ENCODE peak calls at places on chromosome 11, in seven cellular contexts. One of them, this sample, is unnamed.

GRCh38 chr11:64619811-64620285 is 28.8 kb downstream of the SLC22A12 start:
- DNase-seq in caudate nucleus: no peak
- DNase-seq in GM04504: no peak
- DNase-seq in stimulated activated CD4-positive, alpha-beta T cell treated with anti-CD3 and anti-CD28 coated beads, Interleukin-1b, Interleukin-23, amount 100 ng/mL, for 4 hours: no peak
- DNase-seq in activated naive CD8-positive, alpha-beta T cell treated with anti-CD3 and anti-CD28 coated beads for 36 hours: no peak
- DNase-seq in CD8-positive, alpha-beta memory T cell: no peak
- DNase-seq in RWPE1: no peak
- DNase-seq in this sample: peak

GRCh38 chr11:838441-839279 is 3.7 kb downstream of the POLR2L start:
- DNase-seq in caudate nucleus: no peak
- DNase-seq in GM04504: no peak
- DNase-seq in stimulated activated CD4-positive, alpha-beta T cell treated with anti-CD3 and anti-CD28 coated beads, Interleukin-1b, Interleukin-23, amount 100 ng/mL, for 4 hours: no peak
- DNase-seq in activated naive CD8-positive, alpha-beta T cell treated with anti-CD3 and anti-CD28 coated beads for 36 hours: no peak
- DNase-seq in CD8-positive, alpha-beta memory T cell: no peak
- DNase-seq in RWPE1: no peak
- DNase-seq in this sample: peak

GRCh38 chr11:34134765-34135164 is 29.3 kb downstream of the NAT10 start:
- DNase-seq in caudate nucleus: no peak
- DNase-seq in GM04504: no peak
- DNase-seq in stimulated activated CD4-positive, alpha-beta T cell treated with anti-CD3 and anti-CD28 coated beads, Interleukin-1b, Interleukin-23, amount 100 ng/mL, for 4 hours: no peak
- DNase-seq in activated naive CD8-positive, alpha-beta T cell treated with anti-CD3 and anti-CD28 coated beads for 36 hours: no peak
- DNase-seq in CD8-positive, alpha-beta memory T cell: no peak
- DNase-seq in RWPE1: no peak
- DNase-seq in this sample: no peak

GRCh38 chr11:69587454-69588081 is 53.4 kb upstream of the CCND1 start:
- DNase-seq in caudate nucleus: no peak
- DNase-seq in GM04504: peak
- DNase-seq in stimulated activated CD4-positive, alpha-beta T cell treated with anti-CD3 and anti-CD28 coated beads, Interleukin-1b, Interleukin-23, amount 100 ng/mL, for 4 hours: no peak
- DNase-seq in activated naive CD8-positive, alpha-beta T cell treated with anti-CD3 and anti-CD28 coated beads for 36 hours: no peak
- DNase-seq in CD8-positive, alpha-beta memory T cell: no peak
- DNase-seq in RWPE1: peak
- DNase-seq in this sample: peak

GRCh38 chr11:109547356-109548027 is 125.5 kb downstream of the C11orf87 start:
- DNase-seq in caudate nucleus: no peak
- DNase-seq in GM04504: peak
- DNase-seq in stimulated activated CD4-positive, alpha-beta T cell treated with anti-CD3 and anti-CD28 coated beads, Interleukin-1b, Interleukin-23, amount 100 ng/mL, for 4 hours: no peak
- DNase-seq in activated naive CD8-positive, alpha-beta T cell treated with anti-CD3 and anti-CD28 coated beads for 36 hours: no peak
- DNase-seq in CD8-positive, alpha-beta memory T cell: no peak
- DNase-seq in RWPE1: peak
- DNase-seq in this sample: peak

GRCh38 chr11:133903056-133903455 is 53.7 kb downstream of the IGSF9B start:
- DNase-seq in caudate nucleus: no peak
- DNase-seq in GM04504: no peak
- DNase-seq in stimulated activated CD4-positive, alpha-beta T cell treated with anti-CD3 and anti-CD28 coated beads, Interleukin-1b, Interleukin-23, amount 100 ng/mL, for 4 hours: no peak
- DNase-seq in activated naive CD8-positive, alpha-beta T cell treated with anti-CD3 and anti-CD28 coated beads for 36 hours: no peak
- DNase-seq in CD8-positive, alpha-beta memory T cell: no peak
- DNase-seq in RWPE1: no peak
- DNase-seq in this sample: no peak

GRCh38 chr11:12723410-12724297 is 49.4 kb downstream of the TEAD1 start:
- DNase-seq in caudate nucleus: no peak
- DNase-seq in GM04504: no peak
- DNase-seq in stimulated activated CD4-positive, alpha-beta T cell treated with anti-CD3 and anti-CD28 coated beads, Interleukin-1b, Interleukin-23, amount 100 ng/mL, for 4 hours: no peak
- DNase-seq in activated naive CD8-positive, alpha-beta T cell treated with anti-CD3 and anti-CD28 coated beads for 36 hours: no peak
- DNase-seq in CD8-positive, alpha-beta memory T cell: no peak
- DNase-seq in RWPE1: peak
- DNase-seq in this sample: peak

GRCh38 chr11:123654566-123655081 is at the start of gene SCN3B:
- DNase-seq in caudate nucleus: peak
- DNase-seq in GM04504: peak
- DNase-seq in stimulated activated CD4-positive, alpha-beta T cell treated with anti-CD3 and anti-CD28 coated beads, Interleukin-1b, Interleukin-23, amount 100 ng/mL, for 4 hours: peak
- DNase-seq in activated naive CD8-positive, alpha-beta T cell treated with anti-CD3 and anti-CD28 coated beads for 36 hours: peak
- DNase-seq in CD8-positive, alpha-beta memory T cell: no peak
- DNase-seq in RWPE1: peak
- DNase-seq in this sample: peak

GRCh38 chr11:64076764-64077163 is 41.0 kb downstream of the FLRT1 start:
- DNase-seq in caudate nucleus: no peak
- DNase-seq in GM04504: no peak
- DNase-seq in stimulated activated CD4-positive, alpha-beta T cell treated with anti-CD3 and anti-CD28 coated beads, Interleukin-1b, Interleukin-23, amount 100 ng/mL, for 4 hours: no peak
- DNase-seq in activated naive CD8-positive, alpha-beta T cell treated with anti-CD3 and anti-CD28 coated beads for 36 hours: no peak
- DNase-seq in CD8-positive, alpha-beta memory T cell: no peak
- DNase-seq in RWPE1: no peak
- DNase-seq in this sample: no peak

GRCh38 chr11:74680703-74681531 is 50.3 kb downstream of the CHRDL2 start:
- DNase-seq in caudate nucleus: no peak
- DNase-seq in GM04504: no peak
- DNase-seq in stimulated activated CD4-positive, alpha-beta T cell treated with anti-CD3 and anti-CD28 coated beads, Interleukin-1b, Interleukin-23, amount 100 ng/mL, for 4 hours: no peak
- DNase-seq in activated naive CD8-positive, alpha-beta T cell treated with anti-CD3 and anti-CD28 coated beads for 36 hours: no peak
- DNase-seq in CD8-positive, alpha-beta memory T cell: no peak
- DNase-seq in RWPE1: no peak
- DNase-seq in this sample: no peak

GRCh38 chr11:35911616-35912165 is 32.2 kb upstream of the LDLRAD3 start:
- DNase-seq in caudate nucleus: no peak
- DNase-seq in GM04504: no peak
- DNase-seq in stimulated activated CD4-positive, alpha-beta T cell treated with anti-CD3 and anti-CD28 coated beads, Interleukin-1b, Interleukin-23, amount 100 ng/mL, for 4 hours: no peak
- DNase-seq in activated naive CD8-positive, alpha-beta T cell treated with anti-CD3 and anti-CD28 coated beads for 36 hours: no peak
- DNase-seq in CD8-positive, alpha-beta memory T cell: no peak
- DNase-seq in RWPE1: no peak
- DNase-seq in this sample: no peak

GRCh38 chr11:10703544-10703943 is 10.0 kb upstream of the IRAG1 start:
- DNase-seq in caudate nucleus: no peak
- DNase-seq in GM04504: no peak
- DNase-seq in stimulated activated CD4-positive, alpha-beta T cell treated with anti-CD3 and anti-CD28 coated beads, Interleukin-1b, Interleukin-23, amount 100 ng/mL, for 4 hours: no peak
- DNase-seq in activated naive CD8-positive, alpha-beta T cell treated with anti-CD3 and anti-CD28 coated beads for 36 hours: no peak
- DNase-seq in CD8-positive, alpha-beta memory T cell: no peak
- DNase-seq in RWPE1: no peak
- DNase-seq in this sample: no peak

GRCh38 chr11:107427569-107428180 is 29.9 kb downstream of the CWF19L2 start:
- DNase-seq in caudate nucleus: no peak
- DNase-seq in GM04504: peak
- DNase-seq in stimulated activated CD4-positive, alpha-beta T cell treated with anti-CD3 and anti-CD28 coated beads, Interleukin-1b, Interleukin-23, amount 100 ng/mL, for 4 hours: no peak
- DNase-seq in activated naive CD8-positive, alpha-beta T cell treated with anti-CD3 and anti-CD28 coated beads for 36 hours: no peak
- DNase-seq in CD8-positive, alpha-beta memory T cell: no peak
- DNase-seq in RWPE1: no peak
- DNase-seq in this sample: no peak

GRCh38 chr11:56670984-56671383 is 7.5 kb downstream of the OR5AR1 start:
- DNase-seq in caudate nucleus: no peak
- DNase-seq in GM04504: no peak
- DNase-seq in stimulated activated CD4-positive, alpha-beta T cell treated with anti-CD3 and anti-CD28 coated beads, Interleukin-1b, Interleukin-23, amount 100 ng/mL, for 4 hours: no peak
- DNase-seq in activated naive CD8-positive, alpha-beta T cell treated with anti-CD3 and anti-CD28 coated beads for 36 hours: no peak
- DNase-seq in CD8-positive, alpha-beta memory T cell: no peak
- DNase-seq in RWPE1: no peak
- DNase-seq in this sample: no peak

GRCh38 chr11:75276696-75277095 is 36.1 kb downstream of the TPBGL start:
- DNase-seq in caudate nucleus: no peak
- DNase-seq in GM04504: no peak
- DNase-seq in stimulated activated CD4-positive, alpha-beta T cell treated with anti-CD3 and anti-CD28 coated beads, Interleukin-1b, Interleukin-23, amount 100 ng/mL, for 4 hours: no peak
- DNase-seq in activated naive CD8-positive, alpha-beta T cell treated with anti-CD3 and anti-CD28 coated beads for 36 hours: no peak
- DNase-seq in CD8-positive, alpha-beta memory T cell: no peak
- DNase-seq in RWPE1: no peak
- DNase-seq in this sample: no peak

GRCh38 chr11:130165601-130166456 is 6.2 kb downstream of the ST14 start:
- DNase-seq in caudate nucleus: no peak
- DNase-seq in GM04504: no peak
- DNase-seq in stimulated activated CD4-positive, alpha-beta T cell treated with anti-CD3 and anti-CD28 coated beads, Interleukin-1b, Interleukin-23, amount 100 ng/mL, for 4 hours: no peak
- DNase-seq in activated naive CD8-positive, alpha-beta T cell treated with anti-CD3 and anti-CD28 coated beads for 36 hours: no peak
- DNase-seq in CD8-positive, alpha-beta memory T cell: no peak
- DNase-seq in RWPE1: no peak
- DNase-seq in this sample: no peak

GRCh38 chr11:115959098-115959497 is 454.9 kb upstream of the CADM1 start:
- DNase-seq in caudate nucleus: no peak
- DNase-seq in GM04504: no peak
- DNase-seq in stimulated activated CD4-positive, alpha-beta T cell treated with anti-CD3 and anti-CD28 coated beads, Interleukin-1b, Interleukin-23, amount 100 ng/mL, for 4 hours: no peak
- DNase-seq in activated naive CD8-positive, alpha-beta T cell treated with anti-CD3 and anti-CD28 coated beads for 36 hours: no peak
- DNase-seq in CD8-positive, alpha-beta memory T cell: no peak
- DNase-seq in RWPE1: no peak
- DNase-seq in this sample: no peak

GRCh38 chr11:102163368-102163767 is 53.1 kb downstream of the YAP1 start:
- DNase-seq in caudate nucleus: no peak
- DNase-seq in GM04504: no peak
- DNase-seq in stimulated activated CD4-positive, alpha-beta T cell treated with anti-CD3 and anti-CD28 coated beads, Interleukin-1b, Interleukin-23, amount 100 ng/mL, for 4 hours: no peak
- DNase-seq in activated naive CD8-positive, alpha-beta T cell treated with anti-CD3 and anti-CD28 coated beads for 36 hours: no peak
- DNase-seq in CD8-positive, alpha-beta memory T cell: no peak
- DNase-seq in RWPE1: no peak
- DNase-seq in this sample: no peak

GRCh38 chr11:1235615-1236315 is 12.9 kb downstream of the MUC5B start:
- DNase-seq in caudate nucleus: no peak
- DNase-seq in GM04504: no peak
- DNase-seq in stimulated activated CD4-positive, alpha-beta T cell treated with anti-CD3 and anti-CD28 coated beads, Interleukin-1b, Interleukin-23, amount 100 ng/mL, for 4 hours: no peak
- DNase-seq in activated naive CD8-positive, alpha-beta T cell treated with anti-CD3 and anti-CD28 coated beads for 36 hours: no peak
- DNase-seq in CD8-positive, alpha-beta memory T cell: no peak
- DNase-seq in RWPE1: no peak
- DNase-seq in this sample: no peak

This sample was measured in astrocyte of the hippocampus.